ENCODE peak calls at places on chromosomes 13 and 19, in seven cellular contexts. One of them, this sample, is unnamed. For H3K4me1, the result is how much of the 10 kb centered on the place peaks cover.

GRCh38 chr19:28519950-28520861 is 692.7 kb downstream of the UQCRFS1 start:
- DNase-seq in OCI-LY7: no peak
- DNase-seq in uterus: peak
- DNase-seq in thyroid gland: no peak
- DNase-seq in heart left ventricle: no peak
- DNase-seq in mucosa of descending colon: no peak
- DNase-seq in CD8-positive, alpha-beta T cell: no peak
- DNase-seq in this sample: no peak

GRCh38 chr13:71621152-71622124 is 245.6 kb downstream of the DACH1 start:
- DNase-seq in OCI-LY7: no peak
- DNase-seq in uterus: no peak
- DNase-seq in thyroid gland: no peak
- DNase-seq in heart left ventricle: no peak
- DNase-seq in mucosa of descending colon: no peak
- DNase-seq in CD8-positive, alpha-beta T cell: no peak
- DNase-seq in this sample: no peak

GRCh38 chr13:111177081-111177711 is 62.1 kb downstream of the ARHGEF7 start:
- DNase-seq in OCI-LY7: no peak
- DNase-seq in uterus: no peak
- DNase-seq in thyroid gland: peak
- DNase-seq in heart left ventricle: peak
- DNase-seq in mucosa of descending colon: peak
- DNase-seq in CD8-positive, alpha-beta T cell: peak
- DNase-seq in this sample: no peak

GRCh38 chr13:73335226-73335625 is 276.4 kb downstream of the KLF5 start:
- DNase-seq in OCI-LY7: no peak
- DNase-seq in uterus: no peak
- DNase-seq in thyroid gland: no peak
- DNase-seq in heart left ventricle: no peak
- DNase-seq in mucosa of descending colon: no peak
- DNase-seq in CD8-positive, alpha-beta T cell: no peak
- DNase-seq in this sample: no peak

GRCh38 chr19:47417107-47417745 is 2.1 kb downstream of the MEIS3 start:
- DNase-seq in OCI-LY7: no peak
- DNase-seq in uterus: no peak
- DNase-seq in thyroid gland: no peak
- DNase-seq in heart left ventricle: no peak
- DNase-seq in mucosa of descending colon: no peak
- DNase-seq in CD8-positive, alpha-beta T cell: no peak
- DNase-seq in this sample: no peak

GRCh38 chr19:6616011-6616410 is 25.1 kb upstream of the CD70 start:
- DNase-seq in OCI-LY7: no peak
- DNase-seq in uterus: no peak
- DNase-seq in thyroid gland: no peak
- DNase-seq in heart left ventricle: no peak
- DNase-seq in mucosa of descending colon: no peak
- DNase-seq in CD8-positive, alpha-beta T cell: no peak
- DNase-seq in this sample: no peak

GRCh38 chr13:24052547-24052981 is 108.0 kb upstream of the SPATA13 start:
- DNase-seq in OCI-LY7: no peak
- DNase-seq in uterus: peak
- DNase-seq in thyroid gland: no peak
- DNase-seq in heart left ventricle: no peak
- DNase-seq in mucosa of descending colon: no peak
- DNase-seq in CD8-positive, alpha-beta T cell: no peak
- DNase-seq in this sample: no peak

GRCh38 chr13:51542358-51542972 is 41.8 kb upstream of the WDFY2 start:
- DNase-seq in OCI-LY7: no peak
- DNase-seq in uterus: no peak
- DNase-seq in thyroid gland: no peak
- DNase-seq in heart left ventricle: no peak
- DNase-seq in mucosa of descending colon: no peak
- DNase-seq in CD8-positive, alpha-beta T cell: no peak
- DNase-seq in this sample: no peak

GRCh38 chr13:48586591-48587103 is 53.8 kb upstream of the RCBTB2 start:
- DNase-seq in OCI-LY7: no peak
- DNase-seq in uterus: peak
- DNase-seq in thyroid gland: peak
- DNase-seq in heart left ventricle: peak
- DNase-seq in mucosa of descending colon: peak
- DNase-seq in CD8-positive, alpha-beta T cell: no peak
- DNase-seq in this sample: peak

GRCh38 chr13:38630780-38631179 is 56.1 kb upstream of the FREM2 start:
- DNase-seq in OCI-LY7: no peak
- DNase-seq in uterus: no peak
- DNase-seq in thyroid gland: no peak
- DNase-seq in heart left ventricle: no peak
- DNase-seq in mucosa of descending colon: no peak
- DNase-seq in CD8-positive, alpha-beta T cell: no peak
- DNase-seq in this sample: no peak

GRCh38 chr13:112704634-112705145 is 14.9 kb downstream of the ATP11A start:
- DNase-seq in OCI-LY7: no peak
- DNase-seq in uterus: no peak
- DNase-seq in thyroid gland: no peak
- DNase-seq in heart left ventricle: no peak
- DNase-seq in mucosa of descending colon: no peak
- DNase-seq in CD8-positive, alpha-beta T cell: no peak
- DNase-seq in this sample: no peak

GRCh38 chr19:15331419-15332310 is 674 bp downstream of the BRD4 start:
- DNase-seq in OCI-LY7: peak
- DNase-seq in uterus: peak
- DNase-seq in thyroid gland: peak
- DNase-seq in heart left ventricle: peak
- DNase-seq in mucosa of descending colon: peak
- DNase-seq in CD8-positive, alpha-beta T cell: peak
- DNase-seq in this sample: peak

GRCh38 chr19:7247160-7247559 is 47.1 kb downstream of the INSR start:
- DNase-seq in OCI-LY7: no peak
- DNase-seq in uterus: no peak
- DNase-seq in thyroid gland: no peak
- DNase-seq in heart left ventricle: no peak
- DNase-seq in mucosa of descending colon: no peak
- DNase-seq in CD8-positive, alpha-beta T cell: no peak
- DNase-seq in this sample: no peak

GRCh38 chr19:56105090-56105701 is 15.9 kb downstream of the ZNF787 start:
- DNase-seq in OCI-LY7: no peak
- DNase-seq in uterus: peak
- DNase-seq in thyroid gland: peak
- DNase-seq in heart left ventricle: peak
- DNase-seq in mucosa of descending colon: peak
- DNase-seq in CD8-positive, alpha-beta T cell: peak
- DNase-seq in this sample: peak

GRCh38 chr13:86409466-86410241 is 610.4 kb upstream of the SLITRK6 start:
- DNase-seq in OCI-LY7: no peak
- DNase-seq in uterus: no peak
- DNase-seq in thyroid gland: no peak
- DNase-seq in heart left ventricle: no peak
- DNase-seq in mucosa of descending colon: no peak
- DNase-seq in CD8-positive, alpha-beta T cell: no peak
- DNase-seq in this sample: no peak

GRCh38 chr19:50458396-50459066 is 17.8 kb upstream of the EMC10 start:
- DNase-seq in OCI-LY7: no peak
- DNase-seq in uterus: no peak
- DNase-seq in thyroid gland: no peak
- DNase-seq in heart left ventricle: no peak
- DNase-seq in mucosa of descending colon: no peak
- DNase-seq in CD8-positive, alpha-beta T cell: no peak
- DNase-seq in this sample: no peak

GRCh38 chr13:32537580-32538233 is 888 bp downstream of the N4BP2L2 start:
- DNase-seq in OCI-LY7: no peak
- DNase-seq in uterus: peak
- DNase-seq in thyroid gland: peak
- DNase-seq in heart left ventricle: peak
- DNase-seq in mucosa of descending colon: peak
- DNase-seq in CD8-positive, alpha-beta T cell: peak
- DNase-seq in this sample: peak

GRCh38 chr13:51955841-51956603 is 55.2 kb downstream of the ATP7B start:
- DNase-seq in OCI-LY7: no peak
- DNase-seq in uterus: no peak
- DNase-seq in thyroid gland: no peak
- DNase-seq in heart left ventricle: no peak
- DNase-seq in mucosa of descending colon: peak
- DNase-seq in CD8-positive, alpha-beta T cell: no peak
- DNase-seq in this sample: no peak

GRCh38 chr13:99448586-99448985 is 52.7 kb upstream of the TM9SF2 start:
- DNase-seq in OCI-LY7: no peak
- DNase-seq in uterus: no peak
- DNase-seq in thyroid gland: no peak
- DNase-seq in heart left ventricle: no peak
- DNase-seq in mucosa of descending colon: no peak
- DNase-seq in CD8-positive, alpha-beta T cell: no peak
- DNase-seq in this sample: no peak

GRCh38 chr13:99442273-99442895 is 58.9 kb upstream of the TM9SF2 start:
- DNase-seq in OCI-LY7: peak
- DNase-seq in uterus: no peak
- DNase-seq in thyroid gland: peak
- DNase-seq in heart left ventricle: no peak
- DNase-seq in mucosa of descending colon: no peak
- DNase-seq in CD8-positive, alpha-beta T cell: peak
- DNase-seq in this sample: peak

GRCh38 chr13:99450416-99450815 is 50.9 kb upstream of the TM9SF2 start:
- DNase-seq in OCI-LY7: no peak
- DNase-seq in uterus: no peak
- DNase-seq in thyroid gland: no peak
- DNase-seq in heart left ventricle: no peak
- DNase-seq in mucosa of descending colon: no peak
- DNase-seq in CD8-positive, alpha-beta T cell: no peak
- DNase-seq in this sample: no peak

GRCh38 chr13:99446242-99446641 is 55.0 kb upstream of the TM9SF2 start:
- DNase-seq in OCI-LY7: no peak
- DNase-seq in uterus: no peak
- DNase-seq in thyroid gland: no peak
- DNase-seq in heart left ventricle: no peak
- DNase-seq in mucosa of descending colon: no peak
- DNase-seq in CD8-positive, alpha-beta T cell: no peak
- DNase-seq in this sample: no peak
- TF ChIP-seq CTCF in OCI-LY7: peak
- TF ChIP-seq CTCF in uterus: no peak
- TF ChIP-seq CTCF in thyroid gland: no peak
- TF ChIP-seq CTCF in heart left ventricle: no peak
- TF ChIP-seq CTCF in mucosa of descending colon: no peak
- TF ChIP-seq CTCF in CD8-positive, alpha-beta T cell: no peak
- TF ChIP-seq CTCF in this sample: no peak

GRCh38 chr19:54430306-54431254 is 15.3 kb downstream of the TTYH1 start:
- DNase-seq in OCI-LY7: peak
- DNase-seq in uterus: no peak
- DNase-seq in thyroid gland: peak
- DNase-seq in heart left ventricle: no peak
- DNase-seq in mucosa of descending colon: peak
- DNase-seq in CD8-positive, alpha-beta T cell: peak
- DNase-seq in this sample: peak
- H3K4me3 ChIP-seq in OCI-LY7: no peak
- H3K4me3 ChIP-seq in uterus: no peak
- H3K4me3 ChIP-seq in thyroid gland: no peak
- H3K4me3 ChIP-seq in heart left ventricle: peak
- H3K4me3 ChIP-seq in mucosa of descending colon: no peak
- H3K4me3 ChIP-seq in CD8-positive, alpha-beta T cell: peak
- H3K4me3 ChIP-seq in this sample: peak

GRCh38 chr13:40583738-40584137 is 82.7 kb downstream of the FOXO1 start:
- DNase-seq in OCI-LY7: no peak
- DNase-seq in uterus: no peak
- DNase-seq in thyroid gland: no peak
- DNase-seq in heart left ventricle: no peak
- DNase-seq in mucosa of descending colon: no peak
- DNase-seq in CD8-positive, alpha-beta T cell: no peak
- DNase-seq in this sample: no peak

GRCh38 chr13:40582531-40582930 is 83.9 kb downstream of the FOXO1 start:
- DNase-seq in OCI-LY7: peak
- DNase-seq in uterus: no peak
- DNase-seq in thyroid gland: no peak
- DNase-seq in heart left ventricle: no peak
- DNase-seq in mucosa of descending colon: no peak
- DNase-seq in CD8-positive, alpha-beta T cell: no peak
- DNase-seq in this sample: no peak

GRCh38 chr13:40579535-40579934 is 86.9 kb downstream of the FOXO1 start:
- DNase-seq in OCI-LY7: no peak
- DNase-seq in uterus: no peak
- DNase-seq in thyroid gland: no peak
- DNase-seq in heart left ventricle: no peak
- DNase-seq in mucosa of descending colon: no peak
- DNase-seq in CD8-positive, alpha-beta T cell: no peak
- DNase-seq in this sample: no peak

GRCh38 chr13:40580566-40581276 is 85.7 kb downstream of the FOXO1 start:
- DNase-seq in OCI-LY7: peak
- DNase-seq in uterus: no peak
- DNase-seq in thyroid gland: peak
- DNase-seq in heart left ventricle: no peak
- DNase-seq in mucosa of descending colon: no peak
- DNase-seq in CD8-positive, alpha-beta T cell: no peak
- DNase-seq in this sample: no peak

DNA sequence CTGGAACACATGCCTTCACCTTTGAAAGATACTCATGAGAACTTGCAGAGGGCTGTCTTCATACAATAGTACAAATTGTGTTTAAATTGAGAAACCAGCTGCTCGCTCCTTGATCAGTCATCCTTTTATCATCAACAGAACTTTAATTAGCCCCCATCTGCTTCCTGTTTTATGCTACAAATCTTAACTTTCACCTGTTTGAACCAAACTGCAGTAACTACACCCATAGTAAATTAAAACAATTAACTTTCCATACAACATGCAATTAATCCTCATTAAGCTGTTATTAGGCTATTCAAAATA is 85.2 kb downstream of the FOXO1 start:
- DNase-seq in OCI-LY7: peak
- DNase-seq in uterus: no peak
- DNase-seq in thyroid gland: no peak
- DNase-seq in heart left ventricle: no peak
- DNase-seq in mucosa of descending colon: no peak
- DNase-seq in CD8-positive, alpha-beta T cell: no peak
- DNase-seq in this sample: no peak
- H3K4me1 ChIP-seq in OCI-LY7: half or more
- H3K4me1 ChIP-seq in uterus: under half
- H3K4me1 ChIP-seq in thyroid gland: half or more
- H3K4me1 ChIP-seq in heart left ventricle: under half
- H3K4me1 ChIP-seq in mucosa of descending colon: under half
- H3K4me1 ChIP-seq in CD8-positive, alpha-beta T cell: half or more
- H3K4me1 ChIP-seq in this sample: under half

DNA sequence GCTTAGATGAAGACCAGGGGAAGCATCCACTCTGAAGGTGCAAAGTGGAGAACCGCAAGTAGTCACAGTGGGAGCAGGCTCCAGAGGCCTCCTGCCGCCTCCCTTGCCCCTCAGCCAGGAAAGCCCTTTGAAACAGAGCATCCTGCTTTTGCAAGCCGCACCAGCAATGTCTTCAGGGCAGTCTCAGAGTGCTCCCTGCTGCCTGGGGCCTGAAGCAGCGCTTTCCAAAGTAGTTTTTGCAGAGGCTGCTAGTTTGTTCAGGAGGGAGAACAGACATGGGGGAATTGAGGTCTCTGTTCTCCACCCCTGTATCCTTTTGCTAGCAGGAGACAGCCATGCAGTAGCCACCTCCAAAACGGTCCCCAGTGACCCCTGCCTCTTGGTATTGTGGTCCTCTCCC is 15.8 kb upstream of the POP4 start:
- DNase-seq in OCI-LY7: no peak
- DNase-seq in uterus: no peak
- DNase-seq in thyroid gland: no peak
- DNase-seq in heart left ventricle: no peak
- DNase-seq in mucosa of descending colon: no peak
- DNase-seq in CD8-positive, alpha-beta T cell: no peak
- DNase-seq in this sample: no peak
- TF ChIP-seq CTCF in OCI-LY7: no peak
- TF ChIP-seq CTCF in uterus: no peak
- TF ChIP-seq CTCF in thyroid gland: no peak
- TF ChIP-seq CTCF in heart left ventricle: no peak
- TF ChIP-seq CTCF in mucosa of descending colon: no peak
- TF ChIP-seq CTCF in CD8-positive, alpha-beta T cell: no peak
- TF ChIP-seq CTCF in this sample: no peak